ENCODE peak calls at places on chromosome 22, in ten cellular contexts. U, K, X, A, Y, W, M, S, B and N are unnamed samples.
A peak's percentile ranks its signal among the peaks of the same experiment; 100 is the strongest.

GRCh38 chr22:49502126-49502826 is 325.4 kb downstream of the BRD1 start:
- DNase-seq in Y (no peak), X (no peak), U (no peak), W (no peak), S (peak; percentile 27), A (no peak), B (no peak), M (no peak), K (no peak), N (peak; percentile 11)

GRCh38 chr22:42800731-42801536 is 56.1 kb downstream of the ARFGAP3 start:
- DNase-seq in U (no peak), A (no peak), B (no peak), W (no peak), Y (no peak), S (no peak), K (no peak), X (no peak), M (no peak), N (no peak)

GRCh38 chr22:23065495-23066122 is 4.7 kb upstream of the GNAZ start:
- DNase-seq in B (no peak), M (no peak), Y (no peak), X (no peak), W (no peak), A (no peak), K (no peak), S (peak; percentile 29), U (no peak), N (no peak)

GRCh38 chr22:24129980-24130379 is 51.3 kb upstream of the SUSD2 start:
- DNase-seq in B (no peak), K (no peak), M (no peak), U (no peak), S (no peak), W (no peak), X (peak; percentile 5), A (no peak), Y (no peak), N (no peak)

GRCh38 chr22:48960981-48961655 is 866.6 kb downstream of the BRD1 start:
- DNase-seq in S (peak; percentile 25), M (no peak), B (no peak), U (peak; percentile 11), X (peak; percentile 2), A (no peak), K (no peak), W (no peak), Y (no peak), N (no peak)

GRCh38 chr22:46056169-46057041 is 79.4 kb upstream of the WNT7B start:
- DNase-seq in A (peak; percentile 60), W (no peak), M (peak; percentile 47), Y (no peak), B (no peak), X (peak; percentile 38), S (peak; percentile 98), U (no peak), K (no peak), N (no peak)

GRCh38 chr22:38720350-38720749 is 14.6 kb downstream of the GTPBP1 start:
- DNase-seq in U (no peak), M (no peak), B (no peak), K (no peak), Y (no peak), X (no peak), S (no peak), A (no peak), W (no peak), N (no peak)

GRCh38 chr22:32623943-32624342 is 149.3 kb downstream of the FBXO7 start:
- DNase-seq in M (no peak), K (no peak), S (peak; percentile 57), B (no peak), U (no peak), W (no peak), X (peak; percentile 61), Y (no peak), A (peak; percentile 84), N (peak; percentile 64)

GRCh38 chr22:29055192-29055830 is 6.3 kb downstream of the C22orf31 start:
- DNase-seq in A (no peak), X (no peak), K (no peak), U (no peak), Y (peak; percentile 51), S (no peak), W (peak; percentile 58), B (no peak), M (no peak), N (no peak)

GRCh38 chr22:48849963-48850657 is 977.6 kb downstream of the BRD1 start:
- DNase-seq in Y (no peak), K (no peak), W (no peak), U (peak; percentile 23), A (no peak), S (no peak), X (no peak), B (no peak), M (no peak), N (no peak)

GRCh38 chr22:43994006-43994405 is 30.1 kb upstream of the PARVB start:
- DNase-seq in A (no peak), S (no peak), W (no peak), K (no peak), Y (no peak), U (no peak), B (no peak), M (no peak), X (no peak), N (no peak)

GRCh38 chr22:44459041-44459440 is 39.0 kb downstream of the RTL6 start:
- DNase-seq in X (no peak), K (no peak), B (no peak), U (no peak), Y (no peak), A (no peak), M (no peak), W (peak; percentile 35), S (no peak), N (no peak)